ENCODE peak calls at places on chromosomes 1 and 21, in eight cellular contexts. X is fibroblast of lung, Z is NCI-H1436, L is amygdala, N is foreskin fibroblast, O is T-helper 1 cell, H is iris pigment epithelial cell, P is sigmoid colon. U is an unnamed sample.

GRCh38 chr21:45270306-45270821 is 17.3 kb downstream of the POFUT2 start:
- DNase-seq in O (no peak), Z (no peak), X (no peak), P (peak; percentile 46), L (no peak), H (peak; percentile 32), N (peak; percentile 44), U (no peak)

GRCh38 chr1:246121533-246121932 is 385.5 kb downstream of the SMYD3 start:
- DNase-seq in L (no peak), O (no peak), H (no peak), Z (no peak), N (peak; percentile 63), P (no peak), X (no peak), U (no peak)

GRCh38 chr1:3675436-3675835 is 23.1 kb downstream of the TP73 start:
- DNase-seq in P (no peak), H (no peak), X (no peak), O (no peak), Z (no peak), L (no peak), N (no peak), U (no peak)

GRCh38 chr21:36747815-36748381 is 49.0 kb downstream of the SIM2 start:
- DNase-seq in P (no peak), X (no peak), H (peak; percentile 39), O (no peak), Z (no peak), L (no peak), N (peak; percentile 73), U (no peak)

GRCh38 chr1:198449727-198450433 is 90.6 kb downstream of the ATP6V1G3 start:
- DNase-seq in L (no peak), N (peak; percentile 55), H (peak; percentile 76), P (no peak), Z (no peak), X (peak; percentile 42), O (no peak), U (no peak)

GRCh38 chr1:245942861-245943260 is 564.2 kb downstream of the SMYD3 start:
- DNase-seq in X (no peak), Z (no peak), O (no peak), H (no peak), L (no peak), N (no peak), P (no peak), U (no peak)

GRCh38 chr1:50841791-50842387 is 118.2 kb downstream of the FAF1 start:
- DNase-seq in Z (no peak), X (peak; percentile 33), N (peak; percentile 17), L (no peak), H (peak; percentile 35), O (no peak), P (no peak), U (no peak)

GRCh38 chr1:182080040-182080439 is 18.5 kb upstream of the ZNF648 start:
- DNase-seq in N (no peak), P (no peak), Z (no peak), L (no peak), O (no peak), X (no peak), H (no peak), U (no peak)

GRCh38 chr1:184533049-184533448 is 146.2 kb downstream of the C1orf21 start:
- DNase-seq in N (no peak), P (no peak), O (no peak), H (no peak), Z (no peak), L (no peak), X (no peak), U (peak; percentile 8)

GRCh38 chr1:236167154-236167553 is 24.8 kb downstream of the GPR137B start:
- DNase-seq in X (no peak), L (no peak), N (no peak), H (peak; percentile 41), Z (no peak), O (no peak), P (no peak), U (no peak)

GRCh38 chr1:94974224-94974623 is 47.3 kb upstream of the CNN3 start:
- DNase-seq in X (peak; percentile 51), L (no peak), N (peak; percentile 68), H (peak; percentile 75), O (no peak), P (no peak), Z (no peak), U (no peak)

GRCh38 chr1:230176871-230177411 is 109.9 kb downstream of the GALNT2 start:
- DNase-seq in N (peak; percentile 36), X (peak; percentile 59), H (no peak), Z (no peak), L (peak; percentile 18), P (peak; percentile 92), O (no peak), U (peak; percentile 65)

GRCh38 chr1:184866582-184866981 is 107.7 kb downstream of the NIBAN1 start:
- DNase-seq in P (no peak), L (no peak), Z (no peak), N (no peak), H (no peak), O (no peak), X (no peak), U (no peak)

GRCh38 chr1:225848044-225848955 is 33.9 kb downstream of the TMEM63A start:
- DNase-seq in O (no peak), P (no peak), L (peak; percentile 33), Z (peak; percentile 29), H (peak; percentile 45), N (peak; percentile 65), X (no peak), U (peak; percentile 77)

GRCh38 chr21:44835647-44835973 is 17.7 kb upstream of the SUMO3 start:
- DNase-seq in H (no peak), O (no peak), X (no peak), Z (no peak), P (no peak), L (no peak), N (no peak), U (no peak)

GRCh38 chr1:99557556-99558256 is 88.2 kb upstream of the PALMD start:
- DNase-seq in O (no peak), H (peak; percentile 94), N (peak; percentile 91), L (no peak), P (no peak), X (peak; percentile 89), Z (no peak), U (no peak)

GRCh38 chr1:241641748-241642592 is 1.8 kb upstream of the CHML start:
- DNase-seq in N (peak; percentile 68), H (peak; percentile 82), Z (no peak), P (no peak), L (no peak), O (no peak), X (peak; percentile 71), U (no peak)

GRCh38 chr1:40243371-40243770 is 4.4 kb upstream of the TMCO2 start:
- DNase-seq in O (no peak), L (no peak), N (peak; percentile 43), P (no peak), Z (no peak), X (no peak), H (no peak), U (no peak)

U was measured in CMK.